ENCODE peak calls at places on chromosomes 2 and 18, in four cellular contexts. Q is mammary epithelial cell, Y is aorta, S is IMR-90. H is an unnamed sample.
A peak's percentile ranks its signal among the peaks of the same experiment; 100 is the strongest.

GRCh38 chr2:39433586-39434195 is 3.4 kb downstream of the MAP4K3 start:
- DNase-seq in Q (no peak), Y (no peak), S (no peak), H (no peak)

GRCh38 chr18:67513285-67513684 is 3.2 kb downstream of the DSEL start:
- DNase-seq in Q (no peak), Y (no peak), S (no peak), H (no peak)

GRCh38 chr2:132009874-132010521 is 151.8 kb downstream of the ANKRD30BL start:
- DNase-seq in Q (peak; percentile 7), Y (no peak), S (no peak), H (no peak)

GRCh38 chr2:174036825-174037224 is 71.7 kb upstream of the SP3 start:
- DNase-seq in Q (no peak), Y (no peak), S (no peak), H (no peak)

GRCh38 chr2:156803243-156803642 is 367.1 kb downstream of the GPD2 start:
- DNase-seq in Q (no peak), Y (peak; percentile 28), S (no peak), H (no peak)

GRCh38 chr2:158667567-158667966 is 127.5 kb upstream of the DAPL1 start:
- DNase-seq in Q (peak; percentile 74), Y (no peak), S (peak; percentile 89), H (no peak)

GRCh38 chr2:26002617-26003310 is 20.5 kb upstream of the KIF3C start:
- DNase-seq in Q (no peak), Y (no peak), S (no peak), H (peak; percentile 35)

GRCh38 chr2:129069875-129070594 is 751.4 kb upstream of the HS6ST1 start:
- DNase-seq in Q (no peak), Y (no peak), S (no peak), H (no peak)

GRCh38 chr2:212665948-212666347 is 127.3 kb upstream of the ERBB4 start:
- DNase-seq in Q (no peak), Y (no peak), S (no peak), H (no peak)

GRCh38 chr2:950627-950992 is at the start of gene SNTG2:
- DNase-seq in Q (no peak), Y (peak; percentile 82), S (no peak), H (no peak)

GRCh38 chr2:117771969-117772630 is 42.4 kb upstream of the DDX18 start:
- DNase-seq in Q (no peak), Y (no peak), S (peak; percentile 38), H (no peak)

GRCh38 chr2:202035089-202035940 is 1.7 kb downstream of the FZD7 start:
- DNase-seq in Q (peak; percentile 58), Y (peak; percentile 91), S (peak; percentile 87), H (peak; percentile 44)

GRCh38 chr2:15041429-15041837 is 408.9 kb downstream of the LRATD1 start:
- DNase-seq in Q (no peak), Y (no peak), S (peak; percentile 60), H (no peak)

GRCh38 chr18:41906528-41907256 is 48.3 kb upstream of the PIK3C3 start:
- DNase-seq in Q (peak; percentile 35), Y (no peak), S (peak; percentile 69), H (no peak)

GRCh38 chr18:32138332-32138731 is 46.7 kb downstream of the RNF138 start:
- DNase-seq in Q (no peak), Y (no peak), S (no peak), H (no peak)

GRCh38 chr2:200708951-200709350 is 102.8 kb upstream of the BZW1 start:
- DNase-seq in Q (no peak), Y (no peak), S (no peak), H (no peak)

GRCh38 chr2:241163601-241164118 is 13.4 kb downstream of the PPP1R7 start:
- DNase-seq in Q (no peak), Y (peak; percentile 7), S (no peak), H (no peak)

GRCh38 chr2:129741623-129742022 is 237.8 kb upstream of the RAB6C start:
- DNase-seq in Q (no peak), Y (no peak), S (no peak), H (no peak)

GRCh38 chr2:99261242-99261641 is 5.8 kb upstream of the LYG2 start:
- DNase-seq in Q (peak; percentile 35), Y (no peak), S (no peak), H (no peak)

GRCh38 chr2:166013878-166014277 is 60.3 kb upstream of the TTC21B start:
- DNase-seq in Q (no peak), Y (no peak), S (no peak), H (no peak)

GRCh38 chr2:99572380-99572779 is 82.6 kb upstream of the REV1 start:
- DNase-seq in Q (no peak), Y (no peak), S (no peak), H (no peak)

GRCh38 chr2:54964271-54964670 is 86.0 kb downstream of the RTN4 start:
- DNase-seq in Q (peak; percentile 32), Y (no peak), S (peak; percentile 60), H (no peak)

GRCh38 chr2:158539176-158539895 is 82.6 kb downstream of the PKP4 start:
- DNase-seq in Q (peak; percentile 83), Y (no peak), S (peak; percentile 90), H (no peak)

GRCh38 chr2:196530910-196531309 is 108.6 kb upstream of the CCDC150 start:
- DNase-seq in Q (no peak), Y (no peak), S (no peak), H (no peak)

GRCh38 chr2:70443726-70444125 is 109.9 kb downstream of the TGFA start:
- DNase-seq in Q (no peak), Y (no peak), S (no peak), H (no peak)

GRCh38 chr2:196170681-196171247 is 614 bp downstream of the STK17B start:
- DNase-seq in Q (peak; percentile 61), Y (peak; percentile 83), S (peak; percentile 60), H (no peak)

GRCh38 chr18:24051256-24051947 is 36.8 kb downstream of the TTC39C start:
- DNase-seq in Q (peak; percentile 40), Y (no peak), S (peak; percentile 77), H (no peak)

GRCh38 chr2:175734679-175735078 is 267.4 kb downstream of the LNPK start:
- DNase-seq in Q (no peak), Y (no peak), S (no peak), H (no peak)

GRCh38 chr2:227455200-227455599 is 16.8 kb upstream of the AGFG1 start:
- DNase-seq in Q (no peak), Y (no peak), S (no peak), H (no peak)

GRCh38 chr2:205407984-205408383 is 274.3 kb upstream of the NRP2 start:
- DNase-seq in Q (no peak), Y (no peak), S (peak; percentile 87), H (no peak)

GRCh38 chr2:69017876-69018275 is 4.9 kb downstream of the ANTXR1 start:
- DNase-seq in Q (no peak), Y (no peak), S (peak; percentile 49), H (no peak)

GRCh38 chr2:112811841-112812306 is 24.7 kb downstream of the IL1B start:
- DNase-seq in Q (peak; percentile 97), Y (no peak), S (peak; percentile 96), H (no peak)
- H3K27ac ChIP-seq in Q (peak overlapping the region; percentile 91), Y (no peak overlapping the region), S (peak overlapping the region; percentile 69), H (no peak overlapping the region)

GRCh38 chr2:152098798-152099654 is at the start of gene CACNB4:
- DNase-seq in Q (no peak), Y (peak; percentile 78), S (no peak), H (peak; percentile 25)

GRCh38 chr2:152100961-152101360 is 2.1 kb upstream of the CACNB4 start:
- DNase-seq in Q (no peak), Y (no peak), S (no peak), H (no peak)

GRCh38 chr2:152098033-152098797 is 629 bp downstream of the CACNB4 start:
- DNase-seq in Q (peak; percentile 6), Y (peak; percentile 83), S (no peak), H (peak; percentile 46)

GRCh38 chr2:152097291-152098032 is 1.4 kb downstream of the CACNB4 start:
- DNase-seq in Q (peak; percentile 57), Y (no peak), S (peak; percentile 19), H (no peak)

DNA sequence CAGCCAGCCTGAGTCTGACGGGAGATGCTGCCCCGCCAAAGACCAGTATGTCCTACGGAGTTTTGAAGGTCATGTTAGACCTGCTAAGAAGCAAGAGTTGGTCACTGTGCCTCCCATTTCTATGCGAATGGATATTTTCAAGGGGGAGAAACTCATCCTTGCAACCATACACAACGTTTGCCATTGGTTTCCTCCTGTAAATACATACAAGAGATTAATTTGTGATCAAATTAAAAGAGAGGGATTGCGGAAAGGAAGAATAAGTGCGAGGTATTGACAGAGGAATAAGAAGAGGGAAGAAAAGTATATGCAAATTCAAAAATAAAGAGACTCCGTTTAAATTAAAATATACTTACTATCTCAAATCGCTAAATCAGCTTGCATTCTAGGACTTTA is 809 bp upstream of the CACNB4 start:
- DNase-seq in Q (no peak), Y (no peak), S (no peak), H (no peak)
- H3K27me3 ChIP-seq in Q (peaks cover 39% of the 10 kb centered on the region), Y (no peaks in the 10 kb centered on the region), S (peaks cover 48% of the 10 kb centered on the region), H (no peaks in the 10 kb centered on the region)

GRCh38 chr2:235640900-235641299 is 147.1 kb downstream of the AGAP1 start:
- DNase-seq in Q (no peak), Y (no peak), S (peak; percentile 28), H (no peak)

GRCh38 chr2:235641333-235641732 is 147.5 kb downstream of the AGAP1 start:
- DNase-seq in Q (no peak), Y (peak; percentile 86), S (peak; percentile 57), H (peak; percentile 28)

GRCh38 chr2:235639387-235639786 is 145.5 kb downstream of the AGAP1 start:
- DNase-seq in Q (peak; percentile 36), Y (peak; percentile 88), S (peak; percentile 95), H (peak; percentile 72)

GRCh38 chr2:235638541-235639192 is 144.8 kb downstream of the AGAP1 start:
- DNase-seq in Q (no peak), Y (no peak), S (no peak), H (no peak)

GRCh38 chr2:235639885-235640284 is 146.0 kb downstream of the AGAP1 start:
- DNase-seq in Q (no peak), Y (no peak), S (no peak), H (no peak)
- H3K4me1 ChIP-seq in Q (peaks cover 18% of the 10 kb centered on the region), Y (no peaks in the 10 kb centered on the region), S (peaks cover 29% of the 10 kb centered on the region), H (peaks cover 39% of the 10 kb centered on the region)

DNA sequence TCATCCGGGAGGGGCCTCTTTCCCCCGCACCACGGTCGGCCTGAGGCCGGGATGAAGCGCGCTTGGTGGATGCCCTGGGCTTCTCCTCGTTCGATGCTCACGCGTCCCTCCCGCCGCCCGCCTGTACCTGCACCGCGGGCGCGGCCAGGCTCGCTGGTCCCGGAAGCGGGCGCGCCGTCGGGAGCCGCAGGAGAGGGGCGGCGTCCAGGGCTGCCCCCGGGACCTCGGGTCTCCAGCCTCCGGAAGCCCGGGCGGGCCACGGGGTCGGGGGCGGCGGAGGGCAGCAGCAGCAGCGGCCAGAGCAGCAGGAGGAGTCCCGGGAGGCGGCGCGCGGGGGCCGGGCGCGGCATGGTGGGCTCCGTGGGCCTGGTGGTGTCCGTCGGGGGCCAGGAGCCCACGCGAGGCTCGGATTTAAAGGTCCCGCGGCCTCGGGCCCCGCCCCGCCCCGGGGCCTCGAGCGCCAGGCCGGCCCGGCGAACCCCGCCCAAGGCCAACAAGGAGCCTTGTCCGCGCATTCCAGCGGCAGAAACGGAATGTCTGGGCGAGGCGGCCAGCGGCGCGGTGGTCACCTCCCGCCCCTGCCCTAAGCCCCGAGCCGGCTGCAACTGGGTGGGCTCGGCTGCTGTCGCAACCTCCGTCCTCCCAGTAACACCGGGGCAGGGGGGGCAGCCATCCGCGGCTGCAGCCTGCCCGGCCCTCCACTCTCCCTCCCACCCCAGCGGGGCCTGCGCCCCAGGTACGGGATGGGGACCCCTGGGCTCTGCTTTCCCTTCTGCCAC is at the start of gene MATN3:
- DNase-seq in Q (no peak), Y (peak; percentile 80), S (no peak), H (peak; percentile 41)
- H3K27ac ChIP-seq in Q (no peak within 1 kb of the TSS), Y (peak within 1 kb of the TSS; percentile 25), S (peak within 1 kb of the TSS; percentile 1), H (no peak within 1 kb of the TSS)

GRCh38 chr18:13454363-13455150 is 236.0 kb downstream of the LDLRAD4 start:
- DNase-seq in Q (no peak), Y (no peak), S (no peak), H (no peak)
- H3K27me3 ChIP-seq in Q (no peaks in the 10 kb centered on the region), Y (no peaks in the 10 kb centered on the region), S (no peaks in the 10 kb centered on the region), H (no peaks in the 10 kb centered on the region)